ENCODE peak calls at places on chromosomes 7 and 10, in five cellular contexts. O, A, N, Y and B are unnamed samples.
A peak's percentile ranks its signal among the peaks of the same experiment; 100 is the strongest.

GRCh38 chr10:29895436-29895835 is 163.9 kb downstream of the JCAD start:
- DNase-seq in O (no peak), N (peak; percentile 99), A (no peak), Y (peak; percentile 37), B (no peak)

GRCh38 chr7:152617056-152617455 is 58.9 kb downstream of the XRCC2 start:
- DNase-seq in A (no peak), N (peak; percentile 9), Y (no peak), O (no peak), B (no peak)

GRCh38 chr10:69075431-69075830 is 12.5 kb upstream of the SRGN start:
- DNase-seq in N (no peak), Y (no peak), O (no peak), A (no peak), B (no peak)

GRCh38 chr10:89901895-89902294 is 200.5 kb downstream of the KIF20B start:
- DNase-seq in N (no peak), O (no peak), Y (no peak), A (no peak), B (no peak)

GRCh38 chr10:47164126-47164799 is 135.7 kb upstream of the GDF10 start:
- DNase-seq in N (peak; percentile 88), A (no peak), O (no peak), Y (no peak), B (no peak)

GRCh38 chr10:58299580-58299979 is 30.6 kb downstream of the CISD1 start:
- DNase-seq in Y (peak; percentile 79), A (peak; percentile 24), O (peak; percentile 68), N (peak; percentile 43), B (peak; percentile 52)

GRCh38 chr10:35412900-35413491 is 76.7 kb downstream of the CCNY start:
- DNase-seq in O (no peak), N (peak; percentile 90), A (no peak), Y (no peak), B (no peak)

GRCh38 chr7:155961241-155962190 is 149.3 kb upstream of the SHH start:
- DNase-seq in A (no peak), N (peak; percentile 98), O (no peak), Y (no peak), B (no peak)

GRCh38 chr10:101135151-101136006 is 4.3 kb downstream of the TLX1 start:
- DNase-seq in Y (no peak), A (no peak), N (no peak), O (no peak), B (no peak)

GRCh38 chr7:1249731-1250130 is 17.1 kb downstream of the UNCX start:
- DNase-seq in O (no peak), N (no peak), A (no peak), Y (no peak), B (no peak)

GRCh38 chr10:71911296-71911954 is 52.8 kb upstream of the CHST3 start:
- DNase-seq in O (no peak), N (no peak), A (no peak), Y (no peak), B (no peak)

GRCh38 chr10:17512341-17513001 is 58.1 kb upstream of the ST8SIA6 start:
- DNase-seq in A (no peak), Y (peak; percentile 58), N (peak; percentile 100), O (no peak), B (no peak)

GRCh38 chr7:86972072-86972471 is 87.4 kb downstream of the ELAPOR2 start:
- DNase-seq in A (no peak), Y (no peak), N (peak; percentile 45), O (no peak), B (no peak)

GRCh38 chr7:84176716-84177115 is 17.9 kb downstream of the SEMA3A start:
- DNase-seq in O (no peak), Y (no peak), A (no peak), N (peak; percentile 51), B (no peak)

GRCh38 chr10:103548581-103549348 is 55.3 kb downstream of the NEURL1 start:
- DNase-seq in Y (peak; percentile 7), O (no peak), A (no peak), N (no peak), B (no peak)

GRCh38 chr10:122010405-122011050 is 21.6 kb downstream of the TACC2 start:
- DNase-seq in Y (no peak), N (peak; percentile 59), O (no peak), A (no peak), B (no peak)

GRCh38 chr10:76523798-76524231 is 1092.4 kb downstream of the LRMDA start:
- DNase-seq in N (peak; percentile 50), A (no peak), O (no peak), Y (no peak), B (no peak)

GRCh38 chr10:31878486-31878885 is 50.1 kb downstream of the ARHGAP12 start:
- DNase-seq in N (no peak), O (no peak), A (no peak), Y (no peak), B (no peak)

GRCh38 chr7:90111-91063 is 102.0 kb upstream of the FAM20C start:
- DNase-seq in Y (peak; percentile 81), O (no peak), N (peak; percentile 53), A (no peak), B (no peak)

GRCh38 chr10:1199345-1199673 is 143.1 kb downstream of the WDR37 start:
- DNase-seq in O (no peak), A (no peak), N (no peak), Y (no peak), B (no peak)

GRCh38 chr10:33596411-33596810 is 261.9 kb upstream of the NRP1 start:
- DNase-seq in N (no peak), Y (no peak), A (no peak), O (no peak), B (no peak)

GRCh38 chr10:73970845-73971244 is 27.1 kb upstream of the VCL start:
- DNase-seq in A (no peak), Y (no peak), N (no peak), O (no peak), B (no peak)

GRCh38 chr10:92184977-92185376 is 105.9 kb downstream of the CPEB3 start:
- DNase-seq in A (no peak), N (no peak), O (no peak), Y (no peak), B (no peak)

GRCh38 chr10:84715911-84716310 is 387.5 kb downstream of the CCSER2 start:
- DNase-seq in O (no peak), A (no peak), Y (peak; percentile 60), N (no peak), B (peak; percentile 43)

GRCh38 chr10:6346621-6347020 is 143.9 kb downstream of the PFKFB3 start:
- DNase-seq in A (no peak), N (peak; percentile 23), O (no peak), Y (no peak), B (no peak)

GRCh38 chr10:69911571-69912528 is 110.1 kb downstream of the COL13A1 start:
- DNase-seq in O (no peak), Y (no peak), N (no peak), A (no peak), B (no peak)

GRCh38 chr10:96789571-96790108 is 42.5 kb upstream of the LCOR start:
- DNase-seq in O (no peak), A (no peak), N (no peak), Y (no peak), B (peak; percentile 65)

GRCh38 chr7:100897111-100897608 is 1.5 kb upstream of the ACHE start:
- DNase-seq in N (no peak), O (no peak), A (peak; percentile 48), Y (peak; percentile 77), B (peak; percentile 68)
- TF ChIP-seq CTCF in N (peak; percentile 63), O (peak; percentile 68), A (peak; percentile 70), Y (peak; percentile 81), B (peak; percentile 90)

DNA sequence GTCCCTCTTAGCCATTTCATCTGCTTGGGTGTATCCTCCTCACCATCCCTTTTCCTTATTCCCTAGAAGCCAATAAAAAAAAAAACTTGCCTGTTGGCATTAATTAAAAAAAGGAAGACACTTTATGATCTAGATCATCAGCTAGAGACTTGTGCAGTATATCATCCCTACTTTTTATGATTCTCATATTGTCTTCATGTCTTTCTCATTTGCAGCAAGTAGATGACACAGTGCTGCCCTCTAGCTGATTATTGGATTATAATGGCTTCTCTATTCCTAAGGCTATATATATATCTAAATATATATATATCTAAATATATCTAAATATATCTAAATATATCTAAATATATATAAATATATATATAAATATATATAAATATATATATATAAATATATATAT is 272.4 kb upstream of the LRGUK start:
- DNase-seq in O (no peak), Y (peak; percentile 59), N (peak; percentile 50), A (no peak), B (peak; percentile 35)
- TF ChIP-seq CTCF in O (no peak), Y (peak; percentile 58), N (peak; percentile 13), A (no peak), B (peak; percentile 60)

DNA sequence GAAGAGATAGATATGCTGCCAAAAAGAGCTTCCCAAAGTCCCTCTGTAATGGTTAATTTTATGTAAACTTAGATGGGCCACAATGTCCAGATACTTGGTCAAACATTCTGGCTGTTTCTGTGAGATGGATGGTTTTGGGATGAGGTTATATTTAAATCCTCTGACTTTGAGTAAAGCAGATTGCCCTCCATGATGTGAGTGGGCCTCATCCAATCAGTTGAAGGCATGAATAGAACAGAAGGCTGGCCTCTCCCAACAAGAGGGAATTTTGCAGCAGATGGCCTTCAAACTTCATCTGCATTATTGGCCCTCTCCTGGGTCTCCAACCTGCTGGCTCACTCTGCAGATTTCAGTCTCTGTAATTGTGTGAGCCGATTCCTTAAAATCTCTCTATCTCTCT is 362.3 kb downstream of the GRID1 start:
- DNase-seq in N (no peak), O (no peak), Y (no peak), A (no peak), B (no peak)
- TF ChIP-seq CTCF in N (no peak), O (no peak), Y (no peak), A (no peak), B (no peak)

GRCh38 chr7:75866497-75867389 is 12.1 kb upstream of the RHBDD2 start:
- DNase-seq in O (peak; percentile 42), Y (peak; percentile 76), A (peak; percentile 36), N (peak; percentile 50), B (peak; percentile 82)
- TF ChIP-seq CTCF in O (peak; percentile 62), Y (peak; percentile 74), A (peak; percentile 71), N (peak; percentile 97), B (peak; percentile 92)

GRCh38 chr10:42827201-42827600 is 44.6 kb downstream of the BMS1 start:
- DNase-seq in Y (no peak), A (no peak), O (no peak), N (no peak), B (no peak)
- TF ChIP-seq CTCF in Y (no peak), A (no peak), O (no peak), N (no peak), B (no peak)

GRCh38 chr10:4671451-4672145 is 154.4 kb upstream of the AKR1E2 start:
- DNase-seq in N (peak; percentile 86), A (no peak), Y (no peak), O (no peak), B (no peak)
- TF ChIP-seq CTCF in N (no peak), A (no peak), Y (no peak), O (no peak), B (no peak)